ENCODE peak calls at places on chromosomes 12 and 14, in ten cellular contexts. C is stimulated activated CD8-positive, alpha-beta memory T cell treated with anti-CD3 and anti-CD28 coated beads, Interleukin-15, amount 100 ng/mL, for 24 hours; Z is NCI-H1694 treated with DMSO at 0.1 percent for 48 hours; V is activated CD4-positive, alpha-beta T cell treated with anti-CD3 and anti-CD28 coated beads, Interleukin-2, amount 50 U/mL, for 4 hours; U is brain pericyte; L is amygdala; T is cerebellar cortex; O is stomach; J is right cardiac atrium; X is iPS DF 19.7. F is an unnamed sample.

GRCh38 chr14:103545915-103546650 is 16.4 kb downstream of the BAG5 start:
- DNase-seq in C (no peak), Z (no peak), V (no peak), U (no peak), L (no peak), T (no peak), O (no peak), J (peak; percentile 22), X (no peak), F (no peak)

GRCh38 chr14:57136669-57137068 is 132.0 kb downstream of the EXOC5 start:
- DNase-seq in C (no peak), Z (peak; percentile 92), V (no peak), U (no peak), L (no peak), T (peak; percentile 91), O (no peak), J (peak; percentile 21), X (no peak), F (peak; percentile 4)

GRCh38 chr14:54893151-54893760 is 9.4 kb downstream of the GCH1 start:
- DNase-seq in C (no peak), Z (peak; percentile 53), V (peak; percentile 26), U (no peak), L (no peak), T (peak; percentile 55), O (no peak), J (no peak), X (no peak), F (peak; percentile 78)

GRCh38 chr14:39071096-39071495 is 31.9 kb downstream of the SEC23A start:
- DNase-seq in C (no peak), Z (no peak), V (no peak), U (no peak), L (no peak), T (no peak), O (no peak), J (no peak), X (no peak), F (no peak)

GRCh38 chr12:26198742-26199141 is 3.4 kb downstream of the SSPN start:
- DNase-seq in C (no peak), Z (no peak), V (no peak), U (no peak), L (no peak), T (no peak), O (no peak), J (peak; percentile 58), X (no peak), F (no peak)

GRCh38 chr14:96594961-96595360 is 92.8 kb downstream of the PAPOLA start:
- DNase-seq in C (no peak), Z (no peak), V (no peak), U (no peak), L (no peak), T (no peak), O (no peak), J (no peak), X (no peak), F (no peak)

GRCh38 chr12:15851045-15851444 is 31.1 kb upstream of the STRAP start:
- DNase-seq in C (no peak), Z (no peak), V (no peak), U (no peak), L (no peak), T (no peak), O (no peak), J (no peak), X (no peak), F (peak; percentile 60)

GRCh38 chr14:73755434-73756014 is 41.3 kb upstream of the PNMA1 start:
- DNase-seq in C (no peak), Z (no peak), V (no peak), U (no peak), L (no peak), T (peak; percentile 39), O (peak; percentile 55), J (no peak), X (no peak), F (no peak)

GRCh38 chr12:76219806-76220205 is 128.4 kb downstream of the BBS10 start:
- DNase-seq in C (no peak), Z (no peak), V (no peak), U (no peak), L (no peak), T (no peak), O (no peak), J (no peak), X (no peak), F (no peak)

GRCh38 chr12:2291182-2291832 is 238.5 kb downstream of the CACNA1C start:
- DNase-seq in C (no peak), Z (peak; percentile 30), V (no peak), U (no peak), L (no peak), T (peak; percentile 46), O (no peak), J (no peak), X (no peak), F (peak; percentile 79)

GRCh38 chr12:94074216-94074969 is 74.0 kb upstream of the PLXNC1 start:
- DNase-seq in C (no peak), Z (no peak), V (no peak), U (no peak), L (no peak), T (peak; percentile 87), O (no peak), J (peak; percentile 64), X (no peak), F (no peak)

GRCh38 chr12:87779016-87779415 is 250.2 kb downstream of the C12orf50 start:
- DNase-seq in C (no peak), Z (no peak), V (no peak), U (no peak), L (no peak), T (no peak), O (no peak), J (no peak), X (no peak), F (peak; percentile 76)

GRCh38 chr14:104650057-104650980 is 39.1 kb upstream of the INF2 start:
- DNase-seq in C (peak; percentile 42), Z (peak; percentile 69), V (peak; percentile 57), U (no peak), L (no peak), T (peak; percentile 31), O (peak; percentile 69), J (peak; percentile 66), X (no peak), F (peak; percentile 33)

GRCh38 chr14:100192250-100192671 is 32.8 kb upstream of the DEGS2 start:
- DNase-seq in C (no peak), Z (no peak), V (no peak), U (no peak), L (no peak), T (no peak), O (no peak), J (peak; percentile 42), X (no peak), F (peak; percentile 48)

GRCh38 chr12:53869500-53869899 is 69.1 kb upstream of the HOXC13 start:
- DNase-seq in C (no peak), Z (no peak), V (no peak), U (no peak), L (no peak), T (no peak), O (no peak), J (no peak), X (no peak), F (no peak)

GRCh38 chr12:116881325-116881866 is at the start of gene HRK:
- DNase-seq in C (no peak), Z (no peak), V (no peak), U (no peak), L (no peak), T (peak; percentile 24), O (no peak), J (no peak), X (no peak), F (peak; percentile 82)

GRCh38 chr12:99983721-99984258 is 946 bp downstream of the ANKS1B start:
- DNase-seq in C (no peak), Z (peak; percentile 21), V (no peak), U (no peak), L (no peak), T (peak; percentile 73), O (no peak), J (no peak), X (no peak), F (peak; percentile 65)

GRCh38 chr14:104218361-104219180 is 80.2 kb downstream of the KIF26A start:
- DNase-seq in C (no peak), Z (no peak), V (no peak), U (no peak), L (no peak), T (no peak), O (no peak), J (no peak), X (no peak), F (no peak)

GRCh38 chr12:46964496-46965098 is 114.8 kb upstream of the PCED1B start:
- DNase-seq in C (no peak), Z (no peak), V (no peak), U (no peak), L (no peak), T (no peak), O (no peak), J (no peak), X (peak; percentile 69), F (no peak)